ENCODE peak calls at places on chromosomes 7 and 10, in four cellular contexts. F, W, M and P are unnamed samples.

GRCh38 chr10:21273400-21273968 is 252.0 kb downstream of the SKIDA1 start:
- DNase-seq in F (no peak), W (peak; percentile 31), M (no peak), P (no peak)

GRCh38 chr7:38040831-38041230 is 120.4 kb downstream of the EPDR1 start:
- DNase-seq in F (no peak), W (no peak), M (no peak), P (no peak)

GRCh38 chr7:150466477-150466876 is 16.0 kb downstream of the GIMAP8 start:
- DNase-seq in F (no peak), W (no peak), M (no peak), P (no peak)

GRCh38 chr10:26556756-26557640 is 118.9 kb downstream of the APBB1IP start:
- DNase-seq in F (no peak), W (peak; percentile 75), M (peak; percentile 4), P (peak; percentile 43)

GRCh38 chr10:46556515-46557318 is at the start of gene GPRIN2:
- DNase-seq in F (no peak), W (no peak), M (no peak), P (no peak)

GRCh38 chr10:108365541-108365940 is 1201.0 kb upstream of the SORCS1 start:
- DNase-seq in F (no peak), W (no peak), M (no peak), P (no peak)

GRCh38 chr7:802500-803242 is 29.6 kb upstream of the SUN1 start:
- DNase-seq in F (no peak), W (no peak), M (no peak), P (no peak)

GRCh38 chr10:22341190-22341935 is 3.9 kb upstream of the SPAG6 start:
- DNase-seq in F (no peak), W (no peak), M (no peak), P (no peak)

GRCh38 chr10:38112159-38112558 is 18.0 kb downstream of the ZNF37A start:
- DNase-seq in F (no peak), W (no peak), M (no peak), P (no peak)

GRCh38 chr7:102170417-102170970 is 116.2 kb upstream of the SH2B2 start:
- DNase-seq in F (no peak), W (peak; percentile 38), M (no peak), P (no peak)

GRCh38 chr7:6446977-6447588 is 671 bp downstream of the DAGLB start:
- DNase-seq in F (no peak), W (peak; percentile 86), M (peak; percentile 77), P (peak; percentile 60)

GRCh38 chr7:35694784-35695627 is at the start of gene HERPUD2:
- DNase-seq in F (peak; percentile 73), W (peak; percentile 94), M (peak; percentile 56), P (peak; percentile 72)

GRCh38 chr7:21526007-21526406 is 16.8 kb upstream of the DNAH11 start:
- DNase-seq in F (no peak), W (peak; percentile 3), M (no peak), P (no peak)

GRCh38 chr7:16891338-16891737 is 9.6 kb upstream of the AGR3 start:
- DNase-seq in F (no peak), W (peak; percentile 72), M (peak; percentile 30), P (no peak)

GRCh38 chr7:518630-519428 is 817 bp downstream of the PDGFA start:
- DNase-seq in F (no peak), W (peak; percentile 88), M (no peak), P (no peak)

GRCh38 chr10:74750848-74751274 is 75.5 kb upstream of the KAT6B start:
- DNase-seq in F (no peak), W (no peak), M (no peak), P (no peak)

GRCh38 chr7:73737491-73738219 is 947 bp downstream of the ABHD11 start:
- DNase-seq in F (no peak), W (no peak), M (no peak), P (no peak)

GRCh38 chr7:117737882-117738281 is 135.4 kb downstream of the CTTNBP2 start:
- DNase-seq in F (no peak), W (no peak), M (no peak), P (no peak)

GRCh38 chr7:142629588-142630260 is 119.5 kb upstream of the PRSS1 start:
- DNase-seq in F (no peak), W (peak; percentile 49), M (peak; percentile 12), P (no peak)

GRCh38 chr10:8130973-8131911 is 76.8 kb downstream of the GATA3 start:
- DNase-seq in F (no peak), W (peak; percentile 38), M (no peak), P (peak; percentile 25)

GRCh38 chr10:69515699-69516547 is 57.3 kb downstream of the NEUROG3 start:
- DNase-seq in F (no peak), W (peak; percentile 79), M (peak; percentile 22), P (no peak)

GRCh38 chr7:117411539-117411938 is 15.8 kb downstream of the ASZ1 start:
- DNase-seq in F (no peak), W (no peak), M (no peak), P (no peak)

GRCh38 chr10:128078136-128078969 is 47.9 kb downstream of the MKI67 start:
- DNase-seq in F (no peak), W (peak; percentile 57), M (no peak), P (no peak)

GRCh38 chr10:3099291-3100092 is 32.1 kb downstream of the PFKP start:
- DNase-seq in F (no peak), W (peak; percentile 93), M (no peak), P (peak; percentile 91)

GRCh38 chr10:22314852-22315251 is 1.3 kb upstream of the COMMD3 start:
- DNase-seq in F (no peak), W (peak; percentile 42), M (no peak), P (no peak)

GRCh38 chr7:87702326-87702725 is 74.1 kb downstream of the RUNDC3B start:
- DNase-seq in F (no peak), W (no peak), M (no peak), P (peak; percentile 24)

GRCh38 chr10:50653758-50654157 is 30.0 kb upstream of the SGMS1 start:
- DNase-seq in F (no peak), W (peak; percentile 23), M (no peak), P (no peak)

GRCh38 chr7:34939175-34939574 is 98.1 kb downstream of the DPY19L1 start:
- DNase-seq in F (no peak), W (peak; percentile 92), M (no peak), P (no peak)

GRCh38 chr7:96093435-96093834 is 228.5 kb downstream of the SLC25A13 start:
- DNase-seq in F (no peak), W (peak; percentile 43), M (no peak), P (peak; percentile 31)

GRCh38 chr7:148084138-148084537 is 506.4 kb upstream of the C7orf33 start:
- DNase-seq in F (no peak), W (peak; percentile 68), M (no peak), P (peak; percentile 5)

GRCh38 chr7:81186691-81187090 is 267.8 kb upstream of the SEMA3C start:
- DNase-seq in F (no peak), W (no peak), M (no peak), P (no peak)

GRCh38 chr10:61896854-61897661 is 4.4 kb upstream of the ARID5B start:
- DNase-seq in F (no peak), W (peak; percentile 90), M (peak; percentile 67), P (no peak)

GRCh38 chr10:57968328-57969016 is 299.2 kb downstream of the IPMK start:
- DNase-seq in F (no peak), W (no peak), M (no peak), P (no peak)

GRCh38 chr7:521221-522070 is 1.8 kb upstream of the PDGFA start:
- DNase-seq in F (no peak), W (peak; percentile 65), M (no peak), P (no peak)

GRCh38 chr7:132117181-132117580 is 459.1 kb downstream of the PLXNA4 start:
- DNase-seq in F (no peak), W (peak; percentile 21), M (no peak), P (peak; percentile 28)

DNA sequence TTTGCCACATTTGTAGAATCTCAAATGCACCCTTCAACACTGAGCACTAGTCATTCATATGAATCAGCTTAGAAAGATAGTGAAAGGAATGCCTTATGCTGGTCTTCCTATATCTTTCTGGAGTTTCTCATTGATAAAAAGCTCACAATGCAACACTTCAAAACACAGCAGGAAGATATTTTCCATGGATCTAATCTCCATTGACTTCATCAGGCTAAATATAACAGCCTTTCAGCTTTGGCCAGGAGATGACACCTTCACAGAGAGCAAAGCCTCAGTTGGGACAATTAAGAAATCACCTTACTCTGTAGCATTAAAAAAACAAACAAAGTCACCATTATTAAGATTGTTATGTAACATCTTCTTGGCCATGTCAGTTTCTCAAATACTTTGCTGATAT is 6.7 kb downstream of the NRP1 start:
- DNase-seq in F (no peak), W (peak; percentile 38), M (no peak), P (no peak)
- H3K4me3 ChIP-seq in F (no peak overlapping the region), W (peak overlapping the region; percentile 4), M (no peak overlapping the region), P (no peak overlapping the region)

GRCh38 chr7:133134810-133135209 is 52.9 kb upstream of the CHCHD3 start:
- DNase-seq in F (no peak), W (no peak), M (no peak), P (no peak)

GRCh38 chr7:133135451-133135850 is 53.6 kb upstream of the CHCHD3 start:
- DNase-seq in F (no peak), W (peak; percentile 2), M (no peak), P (peak; percentile 2)

GRCh38 chr7:133140994-133141595 is 59.2 kb upstream of the CHCHD3 start:
- DNase-seq in F (no peak), W (no peak), M (no peak), P (no peak)

DNA sequence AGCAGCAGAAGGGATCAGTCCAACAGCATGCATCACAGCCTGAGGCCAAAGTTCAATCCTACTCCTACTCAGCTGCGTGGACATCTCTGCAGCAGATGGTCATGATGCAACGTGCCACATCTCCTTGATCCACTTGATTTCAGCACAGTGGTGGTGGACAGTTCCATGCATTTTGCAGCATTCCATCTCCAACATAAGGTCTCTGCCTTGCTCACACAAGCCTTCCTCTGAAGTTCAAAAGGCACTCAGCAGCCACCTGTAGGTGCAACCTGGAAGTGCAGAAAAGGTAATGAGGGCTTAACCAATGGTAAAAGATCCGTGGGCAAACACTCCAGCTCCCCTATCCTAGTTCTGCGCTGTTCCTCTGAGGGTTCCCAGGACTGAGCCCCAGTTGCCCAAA is 57.5 kb upstream of the CHCHD3 start:
- DNase-seq in F (no peak), W (peak; percentile 76), M (peak; percentile 37), P (peak; percentile 15)
- TF ChIP-seq CTCF in F (no peak), W (peak; percentile 54), M (peak; percentile 31), P (peak; percentile 66)

DNA sequence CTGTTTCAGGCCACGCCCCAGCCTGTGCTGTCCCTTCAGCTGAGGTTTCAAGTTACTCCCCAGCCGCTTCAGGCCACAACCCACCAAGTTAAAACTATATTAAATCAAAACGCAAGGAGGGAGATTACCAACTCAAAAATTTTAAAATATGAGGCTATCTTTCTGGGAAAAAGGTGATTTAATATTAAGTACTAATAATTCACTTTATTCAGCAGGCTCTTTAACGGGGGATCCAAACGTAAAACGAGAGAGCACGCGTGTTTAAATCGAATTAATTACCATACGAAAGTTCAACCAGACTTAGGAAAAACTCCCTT is 1.2 kb upstream of the AKR1B15 start:
- DNase-seq in F (no peak), W (peak; percentile 68), M (peak; percentile 29), P (no peak)
- H3K4me3 ChIP-seq in F (peak overlapping the region; percentile 59), W (peak overlapping the region; percentile 34), M (peak overlapping the region; percentile 29), P (peak overlapping the region; percentile 47)

GRCh38 chr10:43263551-43264323 is 3.1 kb downstream of the RASGEF1A start:
- DNase-seq in F (no peak), W (no peak), M (no peak), P (no peak)

GRCh38 chr10:43262902-43263466 is 3.9 kb downstream of the RASGEF1A start:
- DNase-seq in F (no peak), W (no peak), M (no peak), P (no peak)

GRCh38 chr10:43265799-43266721 is 805 bp downstream of the RASGEF1A start:
- DNase-seq in F (no peak), W (no peak), M (no peak), P (no peak)

GRCh38 chr10:43264324-43264986 is 2.4 kb downstream of the RASGEF1A start:
- DNase-seq in F (no peak), W (no peak), M (no peak), P (no peak)

GRCh38 chr10:43264987-43265798 is 1.7 kb downstream of the RASGEF1A start:
- DNase-seq in F (no peak), W (no peak), M (no peak), P (no peak)
- TF ChIP-seq CTCF in F (no peak), W (no peak), M (no peak), P (no peak)